ENCODE peak calls at places on chromosomes 12 and 14, in nine cellular contexts. O, N, K, G, H, L, Z, S and Y are unnamed samples.

GRCh38 chr14:89672636-89673279 is 255.7 kb upstream of the FOXN3 start:
- DNase-seq in O (no peak), N (no peak), K (no peak), G (no peak), H (no peak), L (no peak), Z (peak), S (no peak), Y (no peak)

GRCh38 chr12:62683724-62684501 is 217.3 kb downstream of the MON2 start:
- DNase-seq in O (peak), N (no peak), K (no peak), G (no peak), H (no peak), L (no peak), Z (no peak), S (peak), Y (peak)

GRCh38 chr14:53042480-53042879 is 91.6 kb upstream of the FERMT2 start:
- DNase-seq in O (no peak), N (no peak), K (peak), G (no peak), H (no peak), L (no peak), Z (no peak), S (no peak), Y (no peak)

GRCh38 chr14:91350483-91350812 is 67.2 kb downstream of the CCDC88C start:
- DNase-seq in O (no peak), N (no peak), K (no peak), G (no peak), H (no peak), L (no peak), Z (no peak), S (no peak), Y (no peak)

GRCh38 chr14:96735509-96735908 is 61.7 kb upstream of the VRK1 start:
- DNase-seq in O (no peak), N (no peak), K (no peak), G (no peak), H (no peak), L (no peak), Z (no peak), S (no peak), Y (no peak)

GRCh38 chr12:65522956-65523857 is 244.7 kb downstream of the MSRB3 start:
- DNase-seq in O (no peak), N (no peak), K (peak), G (no peak), H (no peak), L (no peak), Z (no peak), S (no peak), Y (peak)

GRCh38 chr14:64040044-64040443 is 187.2 kb downstream of the SYNE2 start:
- DNase-seq in O (no peak), N (no peak), K (peak), G (no peak), H (no peak), L (no peak), Z (no peak), S (no peak), Y (no peak)

GRCh38 chr12:29053567-29053966 is 95.5 kb upstream of the FAR2 start:
- DNase-seq in O (no peak), N (no peak), K (no peak), G (no peak), H (no peak), L (no peak), Z (no peak), S (no peak), Y (no peak)

GRCh38 chr12:18158774-18159557 is 69.0 kb upstream of the RERGL start:
- DNase-seq in O (no peak), N (peak), K (peak), G (no peak), H (no peak), L (peak), Z (no peak), S (no peak), Y (no peak)

GRCh38 chr12:51635371-51635770 is 44.3 kb downstream of the SCN8A start:
- DNase-seq in O (no peak), N (no peak), K (no peak), G (no peak), H (no peak), L (no peak), Z (no peak), S (no peak), Y (peak)

GRCh38 chr12:106436183-106436582 is 78.6 kb downstream of the POLR3B start:
- DNase-seq in O (no peak), N (no peak), K (no peak), G (no peak), H (no peak), L (no peak), Z (no peak), S (no peak), Y (no peak)

GRCh38 chr12:107622005-107622404 is 63.6 kb upstream of the PWP1 start:
- DNase-seq in O (no peak), N (no peak), K (no peak), G (no peak), H (no peak), L (no peak), Z (no peak), S (no peak), Y (no peak)

GRCh38 chr14:101078105-101078891 is 174.8 kb upstream of the RTL1 start:
- DNase-seq in O (no peak), N (no peak), K (no peak), G (no peak), H (peak), L (no peak), Z (peak), S (no peak), Y (no peak)

GRCh38 chr12:12467701-12468218 is 94.9 kb downstream of the DUSP16 start:
- DNase-seq in O (no peak), N (no peak), K (no peak), G (peak), H (peak), L (no peak), Z (no peak), S (no peak), Y (no peak)

GRCh38 chr14:53006931-53007330 is 56.1 kb upstream of the FERMT2 start:
- DNase-seq in O (no peak), N (no peak), K (no peak), G (no peak), H (no peak), L (no peak), Z (no peak), S (no peak), Y (no peak)

GRCh38 chr12:57632898-57633825 is at the start of gene B4GALNT1:
- DNase-seq in O (peak), N (no peak), K (peak), G (peak), H (peak), L (peak), Z (peak), S (peak), Y (peak)

GRCh38 chr14:57492859-57493258 is 798 bp downstream of the CCDC198 start:
- DNase-seq in O (no peak), N (no peak), K (no peak), G (no peak), H (no peak), L (no peak), Z (no peak), S (no peak), Y (peak)

GRCh38 chr12:67884596-67884995 is 104.7 kb upstream of the IFNG-AS1 start:
- DNase-seq in O (no peak), N (no peak), K (no peak), G (no peak), H (no peak), L (no peak), Z (no peak), S (no peak), Y (no peak)

GRCh38 chr12:87150969-87151662 is 878.1 kb downstream of the C12orf50 start:
- DNase-seq in O (no peak), N (no peak), K (no peak), G (no peak), H (no peak), L (no peak), Z (no peak), S (no peak), Y (no peak)

GRCh38 chr12:26773313-26774104 is 59.5 kb downstream of the ITPR2 start:
- DNase-seq in O (no peak), N (no peak), K (no peak), G (no peak), H (no peak), L (no peak), Z (no peak), S (no peak), Y (no peak)

GRCh38 chr12:87152084-87152483 is 877.1 kb downstream of the C12orf50 start:
- DNase-seq in O (no peak), N (no peak), K (no peak), G (no peak), H (no peak), L (no peak), Z (no peak), S (no peak), Y (no peak)

GRCh38 chr14:72451081-72451972 is 442.6 kb downstream of the DPF3 start:
- DNase-seq in O (no peak), N (no peak), K (no peak), G (peak), H (no peak), L (peak), Z (no peak), S (no peak), Y (no peak)

GRCh38 chr12:131758016-131758739 is 47.3 kb downstream of the SFSWAP start:
- DNase-seq in O (no peak), N (no peak), K (no peak), G (no peak), H (no peak), L (no peak), Z (no peak), S (no peak), Y (no peak)

GRCh38 chr12:106108187-106108816 is 30.5 kb downstream of the NUAK1 start:
- DNase-seq in O (no peak), N (no peak), K (no peak), G (no peak), H (no peak), L (no peak), Z (no peak), S (no peak), Y (no peak)

GRCh38 chr12:76531056-76531455 is 28.5 kb downstream of the OSBPL8 start:
- DNase-seq in O (no peak), N (no peak), K (no peak), G (no peak), H (no peak), L (no peak), Z (no peak), S (no peak), Y (no peak)

GRCh38 chr12:76530531-76530930 is 29.0 kb downstream of the OSBPL8 start:
- DNase-seq in O (no peak), N (no peak), K (no peak), G (no peak), H (no peak), L (no peak), Z (no peak), S (no peak), Y (no peak)

GRCh38 chr12:76532520-76532919 is 27.1 kb downstream of the OSBPL8 start:
- DNase-seq in O (no peak), N (no peak), K (no peak), G (no peak), H (no peak), L (no peak), Z (no peak), S (no peak), Y (no peak)

GRCh38 chr12:76535170-76535569 is 24.4 kb downstream of the OSBPL8 start:
- DNase-seq in O (no peak), N (no peak), K (no peak), G (no peak), H (no peak), L (no peak), Z (no peak), S (no peak), Y (no peak)

DNA sequence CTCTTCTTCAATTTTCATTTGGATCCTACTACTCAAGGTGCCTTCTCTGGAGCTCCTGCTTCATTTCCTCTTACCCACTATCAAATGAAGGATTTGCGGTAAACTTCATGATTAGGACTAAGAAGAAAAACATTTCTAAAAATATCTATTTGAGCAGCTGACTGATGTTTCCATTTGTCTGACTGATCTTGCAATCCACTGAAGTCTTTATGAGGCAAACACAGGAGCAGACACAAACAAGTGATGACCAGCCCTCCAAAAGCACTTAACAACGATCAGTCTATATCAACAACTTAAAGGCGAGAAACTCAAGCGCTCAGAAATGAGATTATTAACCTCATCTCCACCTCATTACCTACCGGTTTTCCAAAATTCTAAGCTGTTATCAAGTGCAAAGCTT is 26.2 kb downstream of the OSBPL8 start:
- DNase-seq in O (no peak), N (no peak), K (no peak), G (no peak), H (no peak), L (no peak), Z (no peak), S (no peak), Y (no peak)
- TF ChIP-seq CTCF in O (no peak), N (no peak), K (no peak), G (no peak), H (no peak), L (no peak), Z (no peak), S (no peak), Y (no peak)

GRCh38 chr14:103909531-103910261 is 18.6 kb upstream of the TDRD9 start:
- DNase-seq in O (no peak), N (no peak), K (no peak), G (no peak), H (peak), L (no peak), Z (no peak), S (no peak), Y (no peak)

GRCh38 chr14:103904493-103905107 is 23.7 kb upstream of the TDRD9 start:
- DNase-seq in O (no peak), N (no peak), K (no peak), G (no peak), H (no peak), L (no peak), Z (no peak), S (no peak), Y (no peak)

GRCh38 chr14:103908580-103908979 is 19.7 kb upstream of the TDRD9 start:
- DNase-seq in O (no peak), N (no peak), K (no peak), G (peak), H (no peak), L (no peak), Z (no peak), S (no peak), Y (no peak)

GRCh38 chr14:103910262-103910935 is 17.9 kb upstream of the TDRD9 start:
- DNase-seq in O (peak), N (peak), K (peak), G (peak), H (peak), L (peak), Z (peak), S (peak), Y (peak)

GRCh38 chr14:103905861-103906456 is 22.3 kb upstream of the TDRD9 start:
- DNase-seq in O (no peak), N (no peak), K (peak), G (peak), H (no peak), L (peak), Z (no peak), S (no peak), Y (no peak)
- TF ChIP-seq CTCF in O (no peak), N (peak), K (peak), G (peak), H (no peak), L (peak), Z (no peak), S (no peak), Y (no peak)

DNA sequence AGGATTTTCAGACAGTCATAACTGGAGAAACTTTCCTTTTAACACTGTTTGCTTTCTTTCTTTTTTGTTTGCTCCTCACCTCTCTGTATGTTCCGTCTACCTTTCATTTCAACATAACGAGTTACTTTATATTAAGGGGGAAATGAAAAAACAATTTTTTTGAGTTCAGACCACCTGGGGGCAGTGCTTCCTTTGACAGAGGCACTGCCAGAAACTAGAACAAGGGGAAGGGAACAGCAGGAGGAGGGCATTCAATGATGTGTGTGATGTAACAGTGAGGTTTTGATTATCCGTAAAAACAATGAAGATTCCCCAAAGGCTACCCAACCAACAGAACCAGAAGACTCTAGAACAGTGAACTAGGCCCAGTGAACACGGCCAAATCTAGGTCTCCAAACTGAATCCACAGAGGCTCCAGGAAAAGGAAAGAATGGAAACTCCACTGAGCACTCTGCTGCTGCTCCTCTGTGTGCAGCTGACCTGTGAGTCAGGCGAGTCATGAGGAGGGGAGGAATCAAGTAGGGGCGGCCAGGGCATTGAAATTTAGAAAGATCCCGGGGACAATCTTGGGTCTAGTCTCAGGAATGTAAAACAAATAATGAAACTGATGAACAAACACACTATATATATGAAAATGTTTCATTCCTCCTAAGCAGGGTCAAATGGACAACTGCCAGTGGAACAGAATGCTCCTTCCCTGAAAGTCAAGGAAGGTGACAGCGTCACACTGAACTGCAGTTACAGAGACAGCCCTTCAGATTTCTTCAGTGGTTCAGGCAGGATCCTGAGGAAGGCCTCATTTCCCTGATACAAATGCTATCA is 323.5 kb downstream of the DAD1 start:
- DNase-seq in O (no peak), N (no peak), K (no peak), G (no peak), H (no peak), L (no peak), Z (no peak), S (no peak), Y (no peak)
- TF ChIP-seq CTCF in O (no peak), N (no peak), K (no peak), G (no peak), H (peak), L (no peak), Z (no peak), S (no peak), Y (peak)

GRCh38 chr12:48910196-48910595 is 15.1 kb downstream of the FKBP11 start:
- DNase-seq in O (no peak), N (no peak), K (no peak), G (no peak), H (no peak), L (no peak), Z (no peak), S (no peak), Y (no peak)
- TF ChIP-seq CTCF in O (no peak), N (no peak), K (no peak), G (no peak), H (no peak), L (no peak), Z (no peak), S (no peak), Y (no peak)

GRCh38 chr14:78902010-78902623 is 731.9 kb downstream of the NRXN3 start:
- DNase-seq in O (peak), N (peak), K (peak), G (no peak), H (no peak), L (peak), Z (peak), S (no peak), Y (peak)

GRCh38 chr14:78904094-78904493 is 733.9 kb downstream of the NRXN3 start:
- DNase-seq in O (no peak), N (no peak), K (no peak), G (no peak), H (no peak), L (no peak), Z (no peak), S (no peak), Y (no peak)
- TF ChIP-seq CTCF in O (no peak), N (no peak), K (no peak), G (no peak), H (no peak), L (no peak), Z (no peak), S (no peak), Y (peak)

GRCh38 chr12:47736877-47737676 is 11.8 kb upstream of the ENDOU start:
- DNase-seq in O (peak), N (peak), K (peak), G (no peak), H (peak), L (peak), Z (peak), S (peak), Y (peak)
- TF ChIP-seq CTCF in O (no peak), N (no peak), K (no peak), G (no peak), H (no peak), L (no peak), Z (no peak), S (no peak), Y (no peak)

DNA sequence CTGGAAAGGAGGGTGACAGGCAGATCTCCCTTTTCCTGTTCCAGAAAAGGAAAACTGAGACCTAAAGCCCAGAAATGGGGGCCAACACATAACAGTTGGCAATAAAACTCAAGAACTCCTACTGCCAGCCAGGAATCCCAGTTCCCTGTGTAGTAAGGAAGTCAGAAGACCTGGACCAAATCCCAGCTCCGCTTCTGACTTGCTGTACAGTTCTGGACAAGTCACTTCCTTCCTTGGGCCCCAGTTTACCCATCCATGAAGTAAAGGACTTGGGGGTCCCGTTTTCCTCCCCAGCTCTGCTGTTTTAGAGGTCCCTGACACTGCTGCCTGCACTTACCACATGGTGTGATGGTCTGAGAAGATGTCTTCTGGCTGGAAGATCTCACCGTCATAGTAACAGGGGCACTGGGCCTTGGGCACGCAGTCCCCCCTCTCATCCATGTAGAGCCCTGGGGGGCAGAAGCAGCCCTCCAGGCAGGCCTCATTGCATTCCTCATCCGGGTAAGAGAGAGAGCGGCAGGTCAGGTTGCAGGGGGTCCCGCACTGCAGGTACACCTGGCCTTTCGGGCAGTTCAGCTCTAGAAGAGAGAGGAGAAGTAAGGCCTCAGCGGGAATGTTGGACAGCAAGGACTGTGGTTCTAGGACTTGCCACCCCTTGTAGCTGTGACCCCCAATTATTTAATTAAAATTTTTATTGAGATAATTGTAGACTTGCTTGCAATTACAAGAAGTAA is 72.1 kb downstream of the VWF start:
- DNase-seq in O (no peak), N (no peak), K (peak), G (no peak), H (no peak), L (no peak), Z (no peak), S (no peak), Y (no peak)
- TF ChIP-seq CTCF in O (no peak), N (no peak), K (no peak), G (no peak), H (no peak), L (no peak), Z (no peak), S (no peak), Y (no peak)

GRCh38 chr14:33184587-33184986 is 245.9 kb downstream of the NPAS3 start:
- DNase-seq in O (no peak), N (peak), K (peak), G (no peak), H (no peak), L (no peak), Z (no peak), S (no peak), Y (no peak)
- TF ChIP-seq CTCF in O (no peak), N (peak), K (no peak), G (no peak), H (peak), L (no peak), Z (no peak), S (no peak), Y (no peak)

DNA sequence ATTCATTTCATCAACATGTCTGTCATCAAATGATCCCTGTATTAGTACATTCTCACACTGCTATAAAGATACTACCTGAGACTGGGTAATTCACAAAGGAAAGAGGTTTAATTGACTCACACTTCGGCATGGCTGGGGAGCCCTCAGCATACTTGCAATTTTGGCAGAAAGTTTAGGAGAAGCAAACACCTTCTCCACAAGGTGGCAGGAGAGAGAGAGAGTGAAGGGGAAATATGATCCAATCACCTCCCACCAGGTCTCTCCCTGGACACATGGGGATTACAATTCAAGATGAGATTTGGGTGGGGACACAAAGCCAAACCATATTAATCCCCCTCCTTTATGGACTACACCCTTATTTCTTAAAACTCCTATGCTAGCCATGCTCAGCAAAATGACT is 932.2 kb downstream of the FLRT2 start:
- DNase-seq in O (peak), N (peak), K (no peak), G (no peak), H (no peak), L (no peak), Z (no peak), S (no peak), Y (peak)
- TF ChIP-seq CTCF in O (peak), N (peak), K (no peak), G (no peak), H (peak), L (peak), Z (peak), S (no peak), Y (peak)